ENCODE peak calls at places on chromosomes 5 and 9, in six cellular contexts. K is neural crest cell, A is WERI-Rb-1, W is Right ventricle myocardium superior, P is GM10248, N is heart right ventricle. U is an unnamed sample.

GRCh38 chr9:37449877-37450632 is 15.2 kb downstream of the ZBTB5 start:
- DNase-seq in K (no peak), N (no peak), W (no peak), P (no peak), A (peak; percentile 69), U (no peak)

GRCh38 chr5:179370490-179371122 is 25.3 kb upstream of the ADAMTS2 start:
- DNase-seq in A (no peak), N (no peak), P (no peak), K (no peak), W (no peak), U (no peak)

GRCh38 chr9:124467410-124468060 is 17.3 kb downstream of the ADGRD2 start:
- DNase-seq in A (no peak), P (no peak), W (peak; percentile 29), K (no peak), N (no peak), U (no peak)

GRCh38 chr5:148385094-148385493 is 1.3 kb downstream of the FBXO38 start:
- DNase-seq in W (no peak), A (no peak), P (no peak), N (no peak), K (no peak), U (no peak)

GRCh38 chr9:85038061-85038460 is 368.5 kb downstream of the NTRK2 start:
- DNase-seq in W (no peak), A (no peak), K (no peak), N (no peak), P (no peak), U (no peak)

GRCh38 chr9:94932647-94933415 is 206.3 kb downstream of the AOPEP start:
- DNase-seq in K (no peak), A (no peak), N (no peak), P (no peak), W (no peak), U (no peak)

GRCh38 chr5:139422307-139422893 is 16.9 kb downstream of the DNAJC18 start:
- DNase-seq in N (no peak), K (peak; percentile 48), W (no peak), A (peak; percentile 51), P (peak; percentile 85), U (peak; percentile 77)

GRCh38 chr9:33102551-33103210 is 26.2 kb upstream of the SMU1 start:
- DNase-seq in K (no peak), A (no peak), N (no peak), P (no peak), W (no peak), U (no peak)

GRCh38 chr9:94783121-94783664 is 56.7 kb downstream of the AOPEP start:
- DNase-seq in P (peak; percentile 44), W (peak; percentile 63), A (peak; percentile 83), N (peak; percentile 34), K (peak; percentile 50), U (peak; percentile 48)

GRCh38 chr5:170397059-170397458 is 7.9 kb upstream of the KCNMB1 start:
- DNase-seq in K (no peak), W (no peak), A (no peak), P (no peak), N (no peak), U (no peak)

GRCh38 chr9:100401042-100401441 is 25.9 kb upstream of the MSANTD3 start:
- DNase-seq in A (no peak), K (no peak), P (no peak), N (no peak), W (no peak), U (no peak)

GRCh38 chr5:133818031-133818431 is 150.4 kb downstream of the C5orf15 start:
- DNase-seq in K (no peak), A (no peak), N (peak; percentile 39), P (no peak), W (peak; percentile 61), U (no peak)

GRCh38 chr9:33814816-33815215 is 2.1 kb upstream of the UBE2R2 start:
- DNase-seq in P (no peak), A (no peak), W (no peak), N (no peak), K (no peak), U (no peak)

GRCh38 chr9:6564370-6564769 is 81.2 kb downstream of the GLDC start:
- DNase-seq in N (no peak), P (no peak), K (no peak), W (no peak), A (no peak), U (no peak)

GRCh38 chr9:99023831-99024230 is 80.1 kb downstream of the COL15A1 start:
- DNase-seq in A (no peak), K (no peak), W (peak; percentile 78), N (peak; percentile 54), P (no peak), U (no peak)

GRCh38 chr5:73152411-73153388 is 20.3 kb upstream of the TMEM174 start:
- DNase-seq in W (no peak), A (no peak), K (no peak), P (no peak), N (no peak), U (no peak)

GRCh38 chr5:174109861-174110260 is 64.4 kb downstream of the NSG2 start:
- DNase-seq in K (no peak), P (no peak), N (no peak), W (no peak), A (no peak), U (no peak)

GRCh38 chr9:109912082-109912581 is 132.1 kb downstream of the PALM2AKAP2 start:
- DNase-seq in K (no peak), A (no peak), N (no peak), W (no peak), P (no peak), U (no peak)

GRCh38 chr9:133135193-133135745 is 14.2 kb upstream of the RALGDS start:
- DNase-seq in P (no peak), K (no peak), W (peak; percentile 80), A (no peak), N (peak; percentile 72), U (no peak)

GRCh38 chr9:81787747-81788632 is 98.6 kb upstream of the TLE1 start:
- DNase-seq in W (peak; percentile 51), K (no peak), A (no peak), N (no peak), P (no peak), U (no peak)

GRCh38 chr5:53730938-53731337 is 170.5 kb downstream of the NDUFS4 start:
- DNase-seq in W (no peak), N (no peak), P (no peak), A (no peak), K (no peak), U (no peak)

GRCh38 chr5:109739741-109740140 is 50.0 kb downstream of the MAN2A1 start:
- DNase-seq in P (no peak), A (peak; percentile 57), W (no peak), K (no peak), N (no peak), U (no peak)

GRCh38 chr5:137957948-137958347 is 68.7 kb downstream of the PKD2L2 start:
- DNase-seq in N (no peak), K (no peak), W (no peak), A (no peak), P (no peak), U (no peak)

GRCh38 chr5:39256472-39256871 is 37.1 kb upstream of the FYB1 start:
- DNase-seq in W (no peak), A (no peak), P (peak; percentile 20), K (no peak), N (no peak), U (no peak)

GRCh38 chr9:109158656-109159055 is 8.4 kb downstream of the FRRS1L start:
- DNase-seq in K (no peak), A (no peak), W (no peak), N (no peak), P (no peak), U (no peak)

GRCh38 chr5:72328172-72328571 is 8.0 kb downstream of the PTCD2 start:
- DNase-seq in P (no peak), N (peak; percentile 52), K (no peak), A (no peak), W (peak; percentile 78), U (no peak)

GRCh38 chr5:156920042-156920860 is 42.8 kb downstream of the TIMD4 start:
- DNase-seq in P (no peak), A (no peak), W (no peak), N (no peak), K (no peak), U (no peak)

GRCh38 chr9:21831841-21832509 is 29.5 kb downstream of the MTAP start:
- DNase-seq in K (no peak), P (peak; percentile 51), A (no peak), N (no peak), W (no peak), U (peak; percentile 64)

GRCh38 chr5:122262107-122262506 is 49.9 kb upstream of the SNCAIP start:
- DNase-seq in N (no peak), P (no peak), A (no peak), W (no peak), K (no peak), U (no peak)

GRCh38 chr5:113282470-113282869 is 152.3 kb downstream of the TSSK1B start:
- DNase-seq in W (no peak), A (no peak), N (no peak), K (no peak), P (no peak), U (no peak)

GRCh38 chr9:137470785-137471184 is 11.7 kb upstream of the NSMF start:
- DNase-seq in W (no peak), A (no peak), K (no peak), P (no peak), N (no peak), U (no peak)

GRCh38 chr9:105299190-105299854 is 54.9 kb downstream of the SLC44A1 start:
- DNase-seq in N (no peak), W (no peak), K (no peak), P (no peak), A (no peak), U (no peak)

GRCh38 chr5:132759114-132760042 is 12.2 kb downstream of the CCNI2 start:
- DNase-seq in A (no peak), N (no peak), W (peak; percentile 17), K (no peak), P (no peak), U (no peak)

GRCh38 chr9:18023332-18023731 is 444.5 kb downstream of the SH3GL2 start:
- DNase-seq in W (no peak), P (no peak), N (no peak), A (no peak), K (no peak), U (no peak)

GRCh38 chr5:150574818-150575537 is 65.5 kb upstream of the SYNPO start:
- DNase-seq in N (no peak), P (no peak), K (no peak), W (no peak), A (no peak), U (no peak)

GRCh38 chr5:92777421-92777820 is 803.6 kb downstream of the NR2F1-AS1 start:
- DNase-seq in N (no peak), A (no peak), K (no peak), P (no peak), W (no peak), U (no peak)

GRCh38 chr5:169778622-169779596 is 141.8 kb downstream of the DOCK2 start:
- DNase-seq in K (no peak), W (no peak), A (no peak), N (no peak), P (peak; percentile 58), U (peak; percentile 54)

GRCh38 chr5:151253604-151253948 is 591 bp downstream of the GM2A start:
- DNase-seq in A (peak; percentile 15), N (no peak), W (no peak), P (no peak), K (no peak), U (no peak)

GRCh38 chr5:343461-344401 is 22.2 kb downstream of the AHRR start:
- DNase-seq in N (peak; percentile 68), W (peak; percentile 67), A (no peak), P (peak; percentile 78), K (peak; percentile 48), U (peak; percentile 85)

GRCh38 chr5:127697894-127698600 is 5.1 kb upstream of the CCDC192 start:
- DNase-seq in A (no peak), P (no peak), W (no peak), N (no peak), K (no peak), U (no peak)

U was measured in GM20000.